ENCODE peak calls at places on chromosomes 6 and 20, in six cellular contexts. X, L, D, F, U and I are unnamed samples.

GRCh38 chr6:84524636-84525035 is 239.8 kb downstream of the TBX18 start:
- DNase-seq in F (no peak), X (no peak), U (no peak), L (no peak), D (no peak), I (no peak)

GRCh38 chr6:158068893-158069799 is 87.5 kb downstream of the SYNJ2 start:
- DNase-seq in X (no peak), D (peak), L (no peak), F (peak), U (no peak), I (peak)

GRCh38 chr6:110529355-110529754 is 52.9 kb upstream of the SLC22A16 start:
- DNase-seq in X (no peak), U (no peak), F (peak), L (no peak), D (no peak), I (peak)

GRCh38 chr6:81553246-81553645 is 199.2 kb downstream of the TENT5A start:
- DNase-seq in U (no peak), X (no peak), L (no peak), D (no peak), F (peak), I (no peak)

GRCh38 chr6:53266553-53267090 is 82.1 kb downstream of the ELOVL5 start:
- DNase-seq in L (no peak), U (no peak), D (no peak), F (no peak), X (no peak), I (no peak)

GRCh38 chr20:1721687-1722512 is 64.3 kb upstream of the SIRPG start:
- DNase-seq in L (no peak), U (no peak), D (no peak), F (no peak), X (no peak), I (no peak)

GRCh38 chr6:129744201-129744879 is 34.4 kb upstream of the ARHGAP18 start:
- DNase-seq in U (no peak), L (no peak), X (no peak), D (no peak), F (peak), I (peak)

GRCh38 chr6:26538572-26538902 is 371 bp downstream of the HMGN4 start:
- DNase-seq in F (no peak), X (no peak), U (no peak), L (no peak), D (no peak), I (no peak)

GRCh38 chr6:156182356-156182755 is 594.8 kb upstream of the ARID1B start:
- DNase-seq in D (no peak), X (no peak), U (no peak), F (no peak), L (no peak), I (no peak)

GRCh38 chr6:36548401-36548743 is 1.1 kb upstream of the STK38 start:
- DNase-seq in U (no peak), F (no peak), D (no peak), L (no peak), X (no peak), I (no peak)

GRCh38 chr6:131602913-131603312 is 25.1 kb downstream of the MED23 start:
- DNase-seq in U (no peak), D (no peak), X (no peak), L (no peak), F (peak), I (peak)

GRCh38 chr20:47950103-47950502 is 164.8 kb upstream of the SULF2 start:
- DNase-seq in L (no peak), U (no peak), X (no peak), F (peak), D (no peak), I (peak)

GRCh38 chr20:23452776-23453175 is at the start of gene CST11:
- DNase-seq in X (no peak), L (no peak), D (no peak), U (no peak), F (no peak), I (no peak)

GRCh38 chr6:168039849-168040248 is 39.2 kb downstream of the FRMD1 start:
- DNase-seq in D (peak), X (no peak), U (no peak), F (no peak), L (no peak), I (no peak)

GRCh38 chr6:6798430-6798829 is 209.9 kb downstream of the LY86 start:
- DNase-seq in X (no peak), U (no peak), D (no peak), F (no peak), L (no peak), I (no peak)

GRCh38 chr20:44056010-44056698 is 130.8 kb downstream of the JPH2 start:
- DNase-seq in U (peak), L (peak), D (no peak), X (no peak), F (peak), I (peak)

GRCh38 chr6:87682310-87682709 is 19.7 kb downstream of the AKIRIN2 start:
- DNase-seq in X (no peak), D (no peak), F (no peak), L (no peak), U (no peak), I (peak)

GRCh38 chr20:7754102-7754501 is 186.2 kb downstream of the HAO1 start:
- DNase-seq in D (no peak), F (no peak), U (no peak), X (no peak), L (no peak), I (no peak)

GRCh38 chr20:24598346-24598745 is 128.9 kb downstream of the SYNDIG1 start:
- DNase-seq in L (no peak), F (no peak), D (no peak), X (no peak), U (no peak), I (no peak)

GRCh38 chr20:19777311-19777710 is 19.3 kb downstream of the RIN2 start:
- DNase-seq in X (no peak), D (no peak), F (no peak), U (no peak), L (no peak), I (no peak)

GRCh38 chr6:52422156-52422555 is 2.0 kb downstream of the EFHC1 start:
- DNase-seq in F (no peak), U (no peak), L (no peak), D (no peak), X (no peak), I (no peak)

GRCh38 chr6:148678682-148679081 is 68.1 kb upstream of the UST start:
- DNase-seq in X (no peak), L (no peak), U (no peak), F (no peak), D (no peak), I (no peak)

GRCh38 chr6:151199976-151200375 is 39.8 kb upstream of the AKAP12 start:
- DNase-seq in D (no peak), U (no peak), F (no peak), L (no peak), X (no peak), I (no peak)

GRCh38 chr6:170462366-170463020 is 90.6 kb downstream of the PSMB1 start:
- DNase-seq in F (no peak), X (no peak), L (no peak), D (no peak), U (no peak), I (no peak)